ENCODE peak calls at places on chromosome 11, in five cellular contexts. M is H1, D is neuronal stem cell, Q is trophoblast cell, W is H9. K is an unnamed sample.

GRCh38 chr11:58940028-58940427 is 740 bp downstream of the GLYATL1 start:
- DNase-seq in M (no peak), D (no peak), Q (no peak), W (no peak), K (no peak)

GRCh38 chr11:125728969-125729368 is 17.1 kb upstream of the PATE1 start:
- DNase-seq in M (no peak), D (no peak), Q (no peak), W (no peak), K (no peak)

GRCh38 chr11:69459848-69460539 is 21.5 kb upstream of the LINC01488 start:
- DNase-seq in M (no peak), D (no peak), Q (no peak), W (no peak), K (peak; percentile 28)

GRCh38 chr11:133985981-133986380 is 29.2 kb upstream of the IGSF9B start:
- DNase-seq in M (no peak), D (no peak), Q (no peak), W (no peak), K (no peak)

GRCh38 chr11:29312817-29313216 is 704.0 kb downstream of the KCNA4 start:
- DNase-seq in M (no peak), D (no peak), Q (no peak), W (no peak), K (no peak)

GRCh38 chr11:103988595-103988969 is 47.9 kb upstream of the DDI1 start:
- DNase-seq in M (no peak), D (no peak), Q (no peak), W (no peak), K (peak; percentile 78)

GRCh38 chr11:112564228-112564955 is 303.7 kb upstream of the PLET1 start:
- DNase-seq in M (no peak), D (no peak), Q (no peak), W (no peak), K (peak; percentile 95)

GRCh38 chr11:46554205-46555162 is 39.3 kb downstream of the AMBRA1 start:
- DNase-seq in M (no peak), D (no peak), Q (no peak), W (no peak), K (peak; percentile 89)

GRCh38 chr11:123235687-123236261 is 40.7 kb upstream of the CLMP start:
- DNase-seq in M (no peak), D (no peak), Q (no peak), W (no peak), K (peak; percentile 47)

GRCh38 chr11:19398772-19399542 is 158.2 kb upstream of the E2F8 start:
- DNase-seq in M (no peak), D (no peak), Q (no peak), W (no peak), K (peak; percentile 61)

GRCh38 chr11:73395297-73396208 is 19.4 kb downstream of the RELT start:
- DNase-seq in M (no peak), D (no peak), Q (no peak), W (no peak), K (no peak)

GRCh38 chr11:27218498-27219038 is 144.4 kb downstream of the CCDC34 start:
- DNase-seq in M (no peak), D (no peak), Q (peak; percentile 64), W (no peak), K (peak; percentile 74)

GRCh38 chr11:74322667-74323066 is 11.2 kb upstream of the P4HA3 start:
- DNase-seq in M (no peak), D (no peak), Q (no peak), W (no peak), K (no peak)

GRCh38 chr11:61580292-61580888 is 486 bp downstream of the SYT7 start:
- DNase-seq in M (no peak), D (no peak), Q (no peak), W (no peak), K (no peak)

GRCh38 chr11:108967571-108967970 is 302.7 kb downstream of the DDX10 start:
- DNase-seq in M (no peak), D (no peak), Q (no peak), W (no peak), K (peak; percentile 49)

GRCh38 chr11:115286614-115287013 is 217.6 kb downstream of the CADM1 start:
- DNase-seq in M (no peak), D (no peak), Q (no peak), W (no peak), K (no peak)
- H3K27me3 ChIP-seq in M (no peaks in the 10 kb centered on the region), D (no peaks in the 10 kb centered on the region), Q (no peaks in the 10 kb centered on the region), W (no peaks in the 10 kb centered on the region), K (no peaks in the 10 kb centered on the region)

GRCh38 chr11:13692172-13692571 is 23.7 kb downstream of the FAR1 start:
- DNase-seq in M (no peak), D (no peak), Q (peak; percentile 16), W (no peak), K (no peak)

GRCh38 chr11:13694115-13694514 is 25.6 kb downstream of the FAR1 start:
- DNase-seq in M (no peak), D (no peak), Q (no peak), W (no peak), K (no peak)

GRCh38 chr11:13687271-13687670 is 18.8 kb downstream of the FAR1 start:
- DNase-seq in M (no peak), D (no peak), Q (peak; percentile 59), W (no peak), K (no peak)

GRCh38 chr11:13695886-13696285 is 27.4 kb downstream of the FAR1 start:
- DNase-seq in M (no peak), D (no peak), Q (no peak), W (no peak), K (peak; percentile 37)

GRCh38 chr11:13691296-13691899 is 22.9 kb downstream of the FAR1 start:
- DNase-seq in M (no peak), D (no peak), Q (peak; percentile 51), W (no peak), K (no peak)
- H2BK12ac ChIP-seq in M (no peak overlapping the region), D (no peak overlapping the region), Q (no peak overlapping the region), W (no peak overlapping the region), K (no peak overlapping the region)

DNA sequence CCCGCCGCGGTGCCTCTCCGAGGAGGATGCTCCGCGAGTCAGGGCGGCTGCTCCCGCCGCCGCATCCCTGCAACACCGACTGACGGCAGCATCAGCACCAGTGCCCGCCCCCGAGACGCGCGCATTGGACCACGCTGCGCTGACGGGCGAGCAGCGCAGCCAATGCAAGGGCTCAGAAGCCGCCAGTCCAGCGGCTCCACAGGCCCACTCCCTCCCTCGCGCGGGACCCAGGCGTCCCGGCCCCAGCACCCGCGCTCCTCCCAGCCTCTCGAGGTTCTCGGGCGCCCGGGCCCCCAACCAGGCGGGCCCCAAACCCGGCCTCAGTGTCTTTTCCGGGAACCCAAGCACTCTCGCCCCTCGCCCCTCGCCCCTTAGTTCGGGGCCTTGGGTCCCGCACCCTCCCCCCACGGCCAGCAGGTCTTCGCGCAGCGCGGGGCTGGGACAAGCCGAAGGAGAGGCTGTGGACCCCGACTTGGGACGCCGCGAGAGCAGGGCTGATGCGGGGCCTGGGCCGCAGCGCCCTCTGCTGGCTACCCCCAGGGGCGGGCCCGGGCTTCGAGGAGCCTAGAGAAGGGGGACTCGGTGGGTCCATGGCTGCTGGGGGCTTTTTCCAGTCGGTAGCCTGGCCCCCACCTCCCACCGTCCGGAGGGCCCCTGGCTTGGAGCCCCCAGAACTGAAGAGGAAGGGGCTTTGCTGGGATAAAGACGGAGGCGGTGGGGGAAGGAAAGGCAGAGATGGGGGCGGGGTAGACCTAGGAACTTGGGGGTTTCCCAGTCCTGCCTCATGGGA is at the start of gene NRXN2:
- DNase-seq in M (no peak), D (peak; percentile 87), Q (peak; percentile 76), W (peak; percentile 89), K (peak; percentile 80)
- H3K27me3 ChIP-seq in M (peaks cover 20% of the 10 kb centered on the region), D (no peaks in the 10 kb centered on the region), Q (peaks cover 9% of the 10 kb centered on the region), W (peaks cover 10% of the 10 kb centered on the region), K (peaks cover 76% of the 10 kb centered on the region)

GRCh38 chr11:1308745-1309497 is 511 bp downstream of the TOLLIP start:
- DNase-seq in M (no peak), D (no peak), Q (no peak), W (no peak), K (peak; percentile 37)

GRCh38 chr11:1310315-1310687 is 869 bp upstream of the TOLLIP start:
- DNase-seq in M (no peak), D (no peak), Q (no peak), W (no peak), K (no peak)

GRCh38 chr11:1310772-1311468 is 1.5 kb upstream of the TOLLIP start:
- DNase-seq in M (no peak), D (no peak), Q (no peak), W (no peak), K (no peak)

GRCh38 chr11:1307998-1308744 is 1.3 kb downstream of the TOLLIP start:
- DNase-seq in M (no peak), D (no peak), Q (no peak), W (no peak), K (no peak)

GRCh38 chr11:1309498-1310314 is at the start of gene TOLLIP:
- DNase-seq in M (peak; percentile 79), D (peak; percentile 94), Q (peak; percentile 95), W (peak; percentile 95), K (peak; percentile 88)
- H2BK12ac ChIP-seq in M (no peak within 1 kb of the TSS), D (no peak within 1 kb of the TSS), Q (no peak within 1 kb of the TSS), W (no peak within 1 kb of the TSS), K (peak within 1 kb of the TSS; percentile 84)

GRCh38 chr11:1459219-1459575 is 27.4 kb downstream of the MOB2 start:
- DNase-seq in M (no peak), D (no peak), Q (no peak), W (no peak), K (no peak)
- H3K27me3 ChIP-seq in M (no peaks in the 10 kb centered on the region), D (no peaks in the 10 kb centered on the region), Q (no peaks in the 10 kb centered on the region), W (no peaks in the 10 kb centered on the region), K (peaks cover 2% of the 10 kb centered on the region)

DNA sequence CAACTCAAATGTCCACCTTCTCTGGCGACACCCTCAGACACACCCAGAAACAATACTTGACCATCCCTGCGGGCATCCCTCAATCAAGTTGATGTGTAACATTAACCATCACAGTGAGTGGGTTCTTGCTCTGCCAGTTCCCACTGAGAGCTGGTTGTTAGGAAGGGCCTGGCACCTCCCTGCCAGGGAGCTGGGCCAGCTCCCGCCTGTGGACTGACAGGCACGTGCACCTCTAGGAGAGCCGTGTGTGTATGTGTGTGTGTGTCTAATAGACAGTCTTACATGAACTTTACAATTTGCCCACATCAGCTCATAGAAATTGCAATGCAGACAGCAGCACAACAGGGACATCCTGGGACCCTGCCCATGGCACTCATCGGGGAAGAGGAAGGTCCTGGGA is 298.7 kb downstream of the SHANK2 start:
- DNase-seq in M (no peak), D (no peak), Q (no peak), W (no peak), K (no peak)
- H2BK12ac ChIP-seq in M (no peak overlapping the region), D (peak overlapping the region; percentile 10), Q (no peak overlapping the region), W (no peak overlapping the region), K (no peak overlapping the region)

GRCh38 chr11:118144301-118144701 is 8.3 kb downstream of the SCN4B start:
- DNase-seq in M (no peak), D (no peak), Q (no peak), W (no peak), K (no peak)

GRCh38 chr11:118143661-118144185 is 8.9 kb downstream of the SCN4B start:
- DNase-seq in M (no peak), D (no peak), Q (no peak), W (no peak), K (no peak)

GRCh38 chr11:118145285-118146227 is 7.1 kb downstream of the SCN4B start:
- DNase-seq in M (peak; percentile 66), D (peak; percentile 85), Q (peak; percentile 90), W (peak; percentile 92), K (peak; percentile 67)

GRCh38 chr11:118146554-118146953 is 6.1 kb downstream of the SCN4B start:
- DNase-seq in M (no peak), D (no peak), Q (no peak), W (no peak), K (no peak)

GRCh38 chr11:118144869-118145268 is 7.8 kb downstream of the SCN4B start:
- DNase-seq in M (no peak), D (no peak), Q (no peak), W (no peak), K (no peak)
- H3K27me3 ChIP-seq in M (peaks cover 11% of the 10 kb centered on the region), D (peaks cover 3% of the 10 kb centered on the region), Q (peaks cover 9% of the 10 kb centered on the region), W (peaks cover 7% of the 10 kb centered on the region), K (peaks cover 98% of the 10 kb centered on the region)

GRCh38 chr11:7621554-7621953 is 51.7 kb downstream of the CYB5R2 start:
- DNase-seq in M (no peak), D (no peak), Q (no peak), W (no peak), K (no peak)
- H2BK12ac ChIP-seq in M (no peak overlapping the region), D (no peak overlapping the region), Q (no peak overlapping the region), W (no peak overlapping the region), K (no peak overlapping the region)

K was measured in mesenchymal stem cell.